ENCODE peak calls at places on chromosomes 3 and 15, in six cellular contexts. G is mesendoderm, V is H9, U is H1, F is mesenchymal stem cell, X is IMR-90. Q is an unnamed sample.

GRCh38 chr3:195099976-195100755 is 170.8 kb downstream of the XXYLT1 start:
- DNase-seq in G (no peak), V (no peak), U (no peak), X (no peak), F (no peak), Q (no peak)

GRCh38 chr15:37794947-37795346 is 139.5 kb upstream of the TMCO5A start:
- DNase-seq in G (no peak), V (no peak), X (no peak), U (no peak), F (no peak), Q (no peak)

GRCh38 chr15:39939487-39940452 is 5.9 kb downstream of the EIF2AK4 start:
- DNase-seq in V (no peak), F (no peak), X (no peak), U (no peak), G (peak; percentile 44), Q (no peak)

GRCh38 chr3:190279690-190280089 is 42.6 kb downstream of the CLDN1 start:
- DNase-seq in V (no peak), U (no peak), X (no peak), F (no peak), G (peak; percentile 59), Q (no peak)

GRCh38 chr3:137047240-137047639 is 89.5 kb downstream of the IL20RB start:
- DNase-seq in U (no peak), V (peak; percentile 60), F (no peak), X (no peak), G (peak; percentile 42), Q (peak; percentile 20)

GRCh38 chr15:80931721-80932609 is 57.7 kb downstream of the MESD start:
- DNase-seq in V (no peak), F (peak; percentile 11), U (no peak), X (no peak), G (no peak), Q (no peak)

GRCh38 chr15:80635953-80636352 is 59.2 kb upstream of the ABHD17C start:
- DNase-seq in G (no peak), X (no peak), F (no peak), V (no peak), U (no peak), Q (no peak)

GRCh38 chr3:45365060-45365459 is 23.3 kb upstream of the LARS2 start:
- DNase-seq in U (no peak), V (no peak), G (no peak), X (peak; percentile 61), F (peak; percentile 44), Q (no peak)

GRCh38 chr3:188956839-188957489 is 214.8 kb upstream of the TPRG1 start:
- DNase-seq in G (peak; percentile 69), X (peak; percentile 78), U (no peak), F (peak; percentile 75), V (no peak), Q (peak; percentile 41)

GRCh38 chr3:125602752-125603649 is 7.7 kb upstream of the OSBPL11 start:
- DNase-seq in G (no peak), V (no peak), X (peak; percentile 24), U (no peak), F (no peak), Q (no peak)

GRCh38 chr15:68638953-68639500 is 60.2 kb downstream of the CORO2B start:
- DNase-seq in X (peak; percentile 57), U (no peak), V (no peak), F (no peak), G (no peak), Q (no peak)

GRCh38 chr3:10223676-10224639 is 24.3 kb upstream of the TATDN2 start:
- DNase-seq in U (no peak), G (no peak), F (no peak), V (no peak), X (no peak), Q (no peak)

GRCh38 chr3:69094467-69095205 is 9.9 kb downstream of the ARL6IP5 start:
- DNase-seq in X (peak; percentile 48), F (no peak), U (no peak), G (no peak), V (no peak), Q (no peak)

GRCh38 chr3:63900459-63900858 is 11.7 kb downstream of the SCAANT1 start:
- DNase-seq in X (no peak), V (no peak), F (no peak), G (no peak), U (no peak), Q (no peak)

GRCh38 chr15:62745621-62746180 is 296.8 kb upstream of the TPM1 start:
- DNase-seq in F (peak; percentile 13), U (no peak), V (no peak), X (peak; percentile 18), G (no peak), Q (no peak)

GRCh38 chr3:138511990-138512389 is 77.6 kb downstream of the ESYT3 start:
- DNase-seq in X (no peak), U (no peak), V (no peak), F (no peak), G (no peak), Q (no peak)

GRCh38 chr3:178059124-178059523 is 477.1 kb upstream of the KCNMB2 start:
- DNase-seq in F (peak; percentile 63), V (no peak), U (no peak), X (peak; percentile 57), G (no peak), Q (no peak)

GRCh38 chr15:63983071-63983711 is 63.1 kb downstream of the DAPK2 start:
- DNase-seq in U (peak; percentile 65), V (peak; percentile 37), X (no peak), F (no peak), G (peak; percentile 19), Q (peak; percentile 39)

GRCh38 chr3:8505621-8506020 is 4.0 kb downstream of the LMCD1 start:
- DNase-seq in U (no peak), G (no peak), V (no peak), F (no peak), X (no peak), Q (no peak)

GRCh38 chr3:4505688-4506558 is 12.8 kb downstream of the ITPR1 start:
- DNase-seq in X (no peak), V (no peak), G (no peak), U (no peak), F (no peak), Q (no peak)

GRCh38 chr15:39998511-39998910 is 40.5 kb downstream of the SRP14 start:
- DNase-seq in G (no peak), V (no peak), X (no peak), U (no peak), F (no peak), Q (no peak)

GRCh38 chr15:70235347-70235746 is 137.6 kb upstream of the TLE3 start:
- DNase-seq in X (no peak), F (no peak), U (no peak), G (no peak), V (peak; percentile 5), Q (no peak)

GRCh38 chr3:146161725-146162047 is 702 bp upstream of the PLOD2 start:
- DNase-seq in V (no peak), F (peak; percentile 65), X (peak; percentile 63), U (no peak), G (peak; percentile 39), Q (no peak)

DNA sequence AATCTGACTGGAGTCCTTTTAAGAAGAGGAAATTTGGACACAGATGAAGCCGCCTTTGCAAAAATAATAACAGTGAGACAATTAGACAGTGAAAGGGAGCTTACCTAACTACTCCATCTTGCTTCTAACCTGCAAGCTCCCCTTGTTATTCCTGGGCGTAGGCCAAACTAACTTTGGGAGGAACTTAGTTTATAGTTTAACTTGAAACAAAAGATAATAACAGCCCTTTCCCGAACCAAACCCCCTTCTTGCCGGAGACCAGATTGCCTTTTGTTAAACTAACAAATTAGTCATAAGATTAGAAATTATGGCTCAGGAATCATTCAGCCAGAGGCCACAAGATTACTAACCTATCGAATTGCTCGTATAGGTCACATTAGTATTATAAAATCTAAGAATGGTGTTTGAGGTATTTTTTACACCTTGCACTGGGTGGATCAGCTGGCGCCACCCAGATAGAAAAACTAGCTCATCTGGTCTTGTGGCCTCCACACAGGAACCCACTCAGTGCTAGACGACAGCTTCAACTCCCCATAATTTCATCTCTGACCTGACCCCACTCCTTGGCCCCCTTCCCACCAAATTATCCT is 65.3 kb upstream of the RAP2B start:
- DNase-seq in X (peak; percentile 7), U (no peak), G (no peak), F (no peak), V (no peak), Q (no peak)
- H3K4me2 ChIP-seq in X (no peak overlapping the region), U (no peak overlapping the region), G (no peak overlapping the region), F (no peak overlapping the region), V (no peak overlapping the region), Q (no peak overlapping the region)

GRCh38 chr15:67019069-67019468 is 46.3 kb upstream of the SMAD3 start:
- DNase-seq in U (no peak), F (no peak), X (no peak), V (no peak), G (no peak), Q (no peak)

GRCh38 chr15:67017318-67017717 is 48.1 kb upstream of the SMAD3 start:
- DNase-seq in F (no peak), V (no peak), X (no peak), U (no peak), G (no peak), Q (no peak)

GRCh38 chr15:67018451-67018850 is 47.0 kb upstream of the SMAD3 start:
- DNase-seq in G (no peak), U (no peak), F (no peak), V (no peak), X (no peak), Q (no peak)

GRCh38 chr15:67019886-67020520 is 45.4 kb upstream of the SMAD3 start:
- DNase-seq in X (no peak), V (no peak), U (peak; percentile 29), F (no peak), G (no peak), Q (no peak)

DNA sequence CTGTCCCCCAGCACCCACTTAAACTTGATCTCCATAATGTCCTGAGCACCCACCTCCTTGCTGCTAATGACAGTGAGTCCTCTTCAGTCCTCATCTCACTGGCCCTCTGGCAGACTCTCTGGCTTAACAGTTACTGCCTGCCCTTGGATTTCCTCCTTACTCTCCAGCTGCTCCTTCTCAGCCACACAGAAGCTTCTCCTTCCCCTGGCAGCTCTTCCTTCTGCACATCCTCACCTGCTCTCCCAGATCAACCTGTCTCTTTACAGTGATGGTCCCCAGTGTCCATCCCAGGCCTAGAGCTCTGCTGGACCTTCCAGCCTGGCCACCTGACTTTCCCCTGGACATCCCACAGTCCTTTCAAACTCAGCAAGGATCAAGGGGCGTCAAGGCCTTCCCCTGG is 47.4 kb upstream of the SMAD3 start:
- DNase-seq in V (no peak), F (no peak), X (no peak), U (no peak), G (no peak), Q (no peak)
- H2BK120ac ChIP-seq in V (no peak overlapping the region), F (no peak overlapping the region), X (no peak overlapping the region), U (no peak overlapping the region), G (no peak overlapping the region), Q (no peak overlapping the region)

GRCh38 chr15:101450561-101451145 is 38.9 kb downstream of the PCSK6 start:
- DNase-seq in F (no peak), G (no peak), U (no peak), V (no peak), X (no peak), Q (no peak)
- H3K18ac ChIP-seq in F (peak overlapping the region; percentile 29), G (no peak overlapping the region), U (no peak overlapping the region), V (no peak overlapping the region), X (no peak overlapping the region), Q (peak overlapping the region; percentile 81)

DNA sequence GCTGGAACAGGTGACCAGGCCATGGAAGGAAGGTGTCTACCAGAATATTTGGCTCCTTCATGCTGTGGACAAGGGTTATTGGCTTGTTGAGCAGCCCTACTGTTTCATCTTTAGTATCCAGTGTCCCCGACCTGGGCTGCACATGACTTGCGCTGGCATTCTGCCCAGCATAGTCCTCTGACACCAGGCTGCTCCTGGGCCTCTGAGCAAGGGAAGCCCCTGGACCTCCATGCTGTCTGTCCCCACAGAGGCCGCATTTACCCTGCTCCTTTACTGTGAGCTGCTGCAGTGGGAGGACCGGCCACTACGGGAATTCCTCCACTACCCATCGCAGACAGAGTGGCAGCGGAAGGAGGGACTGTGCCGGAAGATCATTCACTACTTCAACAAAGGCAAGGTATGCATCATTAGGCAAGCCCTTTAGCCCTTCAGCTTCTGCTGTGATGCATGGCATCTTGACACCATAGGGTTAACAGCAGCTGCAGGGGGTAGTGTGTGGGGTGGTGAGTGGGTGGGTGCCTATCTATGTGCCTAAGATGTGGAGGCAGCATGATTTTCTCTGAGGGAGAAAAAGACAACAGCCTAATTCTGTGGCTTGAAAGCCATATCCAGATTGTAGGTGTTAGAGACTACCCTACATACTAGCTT is 44.0 kb upstream of the MANF start:
- DNase-seq in X (peak; percentile 13), V (peak; percentile 23), U (no peak), F (peak; percentile 34), G (no peak), Q (no peak)
- H3K4me2 ChIP-seq in X (peak overlapping the region; percentile 48), V (no peak overlapping the region), U (no peak overlapping the region), F (no peak overlapping the region), G (no peak overlapping the region), Q (no peak overlapping the region)

Q was measured in neuronal stem cell.